ENCODE peak calls at places on chromosomes 6 and 20, in seven cellular contexts. N, L, D, T, O, E and B are unnamed samples. For H3K27me3 and H3K36me3, the result is how much of the 10 kb centered on the place peaks cover.

GRCh38 chr20:46767127-46767761 is 57.8 kb downstream of the SLC2A10 start:
- DNase-seq in N (peak), L (no peak), D (no peak), T (peak), O (no peak), E (no peak), B (no peak)

GRCh38 chr6:47822856-47823554 is 41.2 kb downstream of the OPN5 start:
- DNase-seq in N (no peak), L (no peak), D (no peak), T (no peak), O (no peak), E (no peak), B (no peak)

GRCh38 chr6:39791850-39792500 is at the start of gene DAAM2:
- DNase-seq in N (peak), L (peak), D (peak), T (peak), O (peak), E (peak), B (peak)

GRCh38 chr6:122702846-122703245 is 76.7 kb upstream of the FABP7 start:
- DNase-seq in N (no peak), L (no peak), D (no peak), T (no peak), O (no peak), E (no peak), B (no peak)

GRCh38 chr20:49712918-49713778 is 530 bp downstream of the B4GALT5 start:
- DNase-seq in N (peak), L (peak), D (peak), T (no peak), O (peak), E (peak), B (peak)

GRCh38 chr6:2744206-2744771 is 6.4 kb downstream of the MYLK4 start:
- DNase-seq in N (no peak), L (no peak), D (no peak), T (peak), O (peak), E (no peak), B (peak)

GRCh38 chr6:12423852-12424251 is 133.7 kb downstream of the EDN1 start:
- DNase-seq in N (no peak), L (no peak), D (no peak), T (peak), O (no peak), E (no peak), B (no peak)

GRCh38 chr6:156808287-156808686 is 31.1 kb downstream of the ARID1B start:
- DNase-seq in N (no peak), L (no peak), D (no peak), T (peak), O (no peak), E (no peak), B (no peak)

GRCh38 chr6:12051861-12052368 is 39.8 kb downstream of the HIVEP1 start:
- DNase-seq in N (peak), L (no peak), D (no peak), T (no peak), O (no peak), E (no peak), B (no peak)

GRCh38 chr20:63937596-63937995 is 18.6 kb downstream of the UCKL1 start:
- DNase-seq in N (no peak), L (no peak), D (no peak), T (no peak), O (no peak), E (no peak), B (no peak)

GRCh38 chr6:10510592-10511367 is 10.4 kb upstream of the GCNT2 start:
- DNase-seq in N (peak), L (peak), D (no peak), T (peak), O (peak), E (peak), B (peak)

GRCh38 chr6:3723251-3723650 is 28.3 kb downstream of the PXDC1 start:
- DNase-seq in N (no peak), L (peak), D (no peak), T (no peak), O (no peak), E (no peak), B (no peak)

GRCh38 chr6:39765508-39766065 is 26.6 kb upstream of the DAAM2 start:
- DNase-seq in N (no peak), L (no peak), D (no peak), T (no peak), O (no peak), E (no peak), B (no peak)

GRCh38 chr20:53677447-53678314 is 84.0 kb upstream of the ZNF217 start:
- DNase-seq in N (peak), L (no peak), D (no peak), T (peak), O (peak), E (peak), B (peak)

GRCh38 chr20:63778034-63778752 is 38.6 kb downstream of the SLC2A4RG start:
- DNase-seq in N (no peak), L (peak), D (no peak), T (no peak), O (no peak), E (no peak), B (no peak)

GRCh38 chr6:13098006-13098405 is 230.3 kb downstream of the TBC1D7 start:
- DNase-seq in N (no peak), L (no peak), D (no peak), T (no peak), O (no peak), E (no peak), B (no peak)

GRCh38 chr20:45450097-45450818 is 19.3 kb upstream of the WFDC2 start:
- DNase-seq in N (peak), L (no peak), D (no peak), T (peak), O (no peak), E (no peak), B (no peak)

GRCh38 chr20:49676581-49677291 is 36.9 kb downstream of the B4GALT5 start:
- DNase-seq in N (peak), L (no peak), D (no peak), T (peak), O (no peak), E (no peak), B (no peak)

GRCh38 chr6:3230275-3231212 is 3.1 kb upstream of the TUBB2B start:
- DNase-seq in N (no peak), L (no peak), D (no peak), T (no peak), O (no peak), E (no peak), B (no peak)

GRCh38 chr6:35160642-35161041 is 19.5 kb upstream of the TCP11 start:
- DNase-seq in N (no peak), L (no peak), D (no peak), T (no peak), O (no peak), E (no peak), B (no peak)

GRCh38 chr20:63212393-63212730 is 3.6 kb downstream of the YTHDF1 start:
- DNase-seq in N (no peak), L (no peak), D (no peak), T (no peak), O (no peak), E (no peak), B (no peak)

GRCh38 chr20:56360133-56360898 is 1.5 kb downstream of the FAM210B start:
- DNase-seq in N (no peak), L (no peak), D (no peak), T (no peak), O (no peak), E (no peak), B (no peak)

GRCh38 chr6:9250852-9251251 is 815.5 kb upstream of the SLC35B3 start:
- DNase-seq in N (peak), L (no peak), D (no peak), T (peak), O (peak), E (no peak), B (peak)

GRCh38 chr6:63819831-63820230 is 184.2 kb downstream of the PHF3 start:
- DNase-seq in N (no peak), L (no peak), D (no peak), T (peak), O (no peak), E (no peak), B (no peak)

GRCh38 chr20:25178563-25179438 is 16.7 kb upstream of the ENTPD6 start:
- DNase-seq in N (no peak), L (no peak), D (no peak), T (peak), O (no peak), E (peak), B (no peak)

DNA sequence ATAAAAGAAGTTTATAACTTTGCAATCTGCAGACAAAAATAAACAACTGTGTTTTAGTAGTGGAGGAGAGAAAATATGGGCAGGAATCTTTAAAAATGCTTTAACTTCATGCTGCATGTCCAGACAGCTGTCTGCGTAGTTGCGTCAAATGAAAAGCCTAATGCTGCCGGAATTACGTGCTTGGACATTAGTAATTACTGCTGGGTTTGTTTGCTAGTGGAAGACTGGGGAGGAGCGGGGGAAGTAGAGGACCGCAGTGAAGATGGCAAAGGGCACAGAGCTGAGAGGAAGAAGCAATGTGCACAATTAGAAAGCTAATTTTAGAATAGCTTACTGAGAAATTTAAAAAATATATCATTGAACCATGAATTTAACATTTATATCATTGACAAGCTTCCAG is 2.4 kb downstream of the SNAP25 start:
- DNase-seq in N (no peak), L (no peak), D (no peak), T (no peak), O (no peak), E (no peak), B (no peak)
- H3K27me3 ChIP-seq in N (half or more), L (under half), D (under half), T (under half), O (under half), E (under half), B (under half)

GRCh38 chr6:106579281-106579680 is 50.0 kb downstream of the RTN4IP1 start:
- DNase-seq in N (no peak), L (no peak), D (no peak), T (no peak), O (no peak), E (no peak), B (no peak)
- H3K36me3 ChIP-seq in N (under half), L (under half), D (under half), T (under half), O (under half), E (under half), B (under half)

GRCh38 chr6:33985947-33986346 is 159.9 kb downstream of the GRM4 start:
- DNase-seq in N (no peak), L (no peak), D (no peak), T (no peak), O (no peak), E (peak), B (no peak)

GRCh38 chr6:33985333-33985751 is 160.5 kb downstream of the GRM4 start:
- DNase-seq in N (no peak), L (no peak), D (no peak), T (no peak), O (no peak), E (peak), B (no peak)

GRCh38 chr6:33983109-33983475 is 162.8 kb downstream of the GRM4 start:
- DNase-seq in N (peak), L (no peak), D (no peak), T (peak), O (peak), E (peak), B (no peak)

GRCh38 chr6:33983721-33984465 is 162.0 kb downstream of the GRM4 start:
- DNase-seq in N (no peak), L (no peak), D (no peak), T (no peak), O (no peak), E (peak), B (no peak)

DNA sequence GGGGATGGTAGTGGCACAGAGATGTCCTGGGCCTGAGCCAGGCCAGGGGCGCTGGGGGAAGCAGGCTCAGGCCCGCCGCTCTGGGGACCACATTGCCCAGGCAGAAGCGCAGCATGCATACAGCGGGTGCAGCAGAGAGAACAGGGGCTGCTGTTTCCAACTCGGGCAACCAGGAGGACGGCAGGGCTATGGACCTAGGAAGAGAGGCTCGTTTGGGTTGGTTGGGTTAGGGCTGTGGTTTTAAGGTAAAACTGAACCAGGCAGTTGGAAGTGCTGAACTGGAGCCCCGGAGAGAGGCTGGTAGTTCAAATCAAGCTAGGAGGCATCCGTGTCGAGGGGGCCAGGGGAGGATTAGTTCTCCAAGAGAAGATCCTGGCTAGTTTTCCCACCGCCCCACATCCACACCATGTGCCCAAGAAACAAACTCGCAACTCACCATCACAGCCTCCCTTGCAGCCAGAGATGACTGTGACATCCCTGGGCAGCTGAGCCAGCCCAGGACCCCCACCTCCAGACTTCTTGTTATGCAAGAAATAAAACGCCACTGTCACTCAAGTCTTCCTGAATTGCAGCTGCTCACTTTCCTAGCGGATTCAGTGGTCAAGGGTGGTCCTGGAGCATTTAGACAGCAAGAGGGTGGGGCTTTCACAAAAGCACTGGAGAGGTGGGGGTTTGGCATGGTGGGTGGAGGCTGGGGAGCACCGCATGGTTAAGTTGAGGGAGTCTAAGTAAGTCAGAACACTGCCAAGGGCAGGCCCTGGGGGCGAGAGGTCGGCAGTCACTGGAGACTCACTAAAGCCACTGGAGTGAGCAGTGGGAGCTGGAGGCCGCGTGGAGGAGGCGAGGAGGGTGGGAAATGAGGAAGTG is 161.2 kb downstream of the GRM4 start:
- DNase-seq in N (no peak), L (no peak), D (no peak), T (no peak), O (no peak), E (peak), B (no peak)
- H3K27me3 ChIP-seq in N (under half), L (under half), D (under half), T (under half), O (under half), E (under half), B (under half)

DNA sequence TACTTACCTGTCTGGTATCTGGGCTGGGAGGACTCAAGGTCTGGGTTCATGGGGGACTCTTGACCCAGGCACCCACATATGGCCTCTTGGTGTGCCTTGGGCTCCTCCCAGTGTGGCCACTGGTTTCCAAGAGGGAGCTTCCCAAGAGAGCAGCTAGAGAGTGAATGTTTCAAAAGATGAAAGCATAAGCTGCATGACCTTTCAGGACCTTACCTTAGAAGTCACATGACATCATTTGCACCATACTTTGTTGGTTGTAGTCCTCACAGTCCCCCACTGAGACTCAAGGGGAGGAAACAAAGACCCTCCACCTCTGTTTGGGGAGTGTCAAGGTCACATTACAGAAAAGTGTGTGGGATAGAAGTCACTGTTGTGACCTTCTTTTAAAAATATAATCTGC is 13.9 kb downstream of the ACTR5 start:
- DNase-seq in N (no peak), L (no peak), D (no peak), T (no peak), O (no peak), E (no peak), B (no peak)
- H3K36me3 ChIP-seq in N (under half), L (half or more), D (under half), T (under half), O (under half), E (half or more), B (under half)

GRCh38 chr20:31866221-31866620 is 4.1 kb downstream of the DUSP15 start:
- DNase-seq in N (no peak), L (no peak), D (no peak), T (no peak), O (no peak), E (no peak), B (no peak)
- H3K27me3 ChIP-seq in N (under half), L (under half), D (under half), T (under half), O (under half), E (under half), B (under half)